ENCODE peak calls at places on chromosomes 6 and 20, in nine cellular contexts. One of them, this sample, is unnamed.

GRCh38 chr6:75748743-75749538 is at the start of gene MYO6:
- DNase-seq in HFFc6: peak
- DNase-seq in HuH-7: peak
- DNase-seq in EL: peak
- DNase-seq in epithelial cell of prostate: no peak
- DNase-seq in hypothalamus: peak
- DNase-seq in T-helper 17 cell: peak
- DNase-seq in activated T-helper 1 cell treated with anti-CD3 and anti-CD28 coated beads, Interleukin-12 subunit alpha, Interleukin-12 subunit beta, Interleukin-2, Interleukin-4 antibody, amounts not matched to agents 30 ng/mL and 10 ng/mL and 1 ng/mL, durations not matched to agents 14 hours and 24 hours and 36 hours: peak
- DNase-seq in NCI-H446: no peak
- DNase-seq in this sample: peak

GRCh38 chr6:32153252-32153834 is 598 bp upstream of the PPT2 start:
- DNase-seq in HFFc6: no peak
- DNase-seq in HuH-7: peak
- DNase-seq in EL: peak
- DNase-seq in epithelial cell of prostate: no peak
- DNase-seq in hypothalamus: no peak
- DNase-seq in T-helper 17 cell: no peak
- DNase-seq in activated T-helper 1 cell treated with anti-CD3 and anti-CD28 coated beads, Interleukin-12 subunit alpha, Interleukin-12 subunit beta, Interleukin-2, Interleukin-4 antibody, amounts not matched to agents 30 ng/mL and 10 ng/mL and 1 ng/mL, durations not matched to agents 14 hours and 24 hours and 36 hours: no peak
- DNase-seq in NCI-H446: no peak
- DNase-seq in this sample: no peak

GRCh38 chr20:33277471-33278441 is 5.3 kb upstream of the BPIFB1 start:
- DNase-seq in HFFc6: no peak
- DNase-seq in HuH-7: no peak
- DNase-seq in EL: no peak
- DNase-seq in epithelial cell of prostate: no peak
- DNase-seq in hypothalamus: no peak
- DNase-seq in T-helper 17 cell: no peak
- DNase-seq in activated T-helper 1 cell treated with anti-CD3 and anti-CD28 coated beads, Interleukin-12 subunit alpha, Interleukin-12 subunit beta, Interleukin-2, Interleukin-4 antibody, amounts not matched to agents 30 ng/mL and 10 ng/mL and 1 ng/mL, durations not matched to agents 14 hours and 24 hours and 36 hours: no peak
- DNase-seq in NCI-H446: no peak
- DNase-seq in this sample: peak

GRCh38 chr20:3679749-3680700 is 1.8 kb downstream of the ADAM33 start:
- DNase-seq in HFFc6: peak
- DNase-seq in HuH-7: no peak
- DNase-seq in EL: peak
- DNase-seq in epithelial cell of prostate: no peak
- DNase-seq in hypothalamus: no peak
- DNase-seq in T-helper 17 cell: no peak
- DNase-seq in activated T-helper 1 cell treated with anti-CD3 and anti-CD28 coated beads, Interleukin-12 subunit alpha, Interleukin-12 subunit beta, Interleukin-2, Interleukin-4 antibody, amounts not matched to agents 30 ng/mL and 10 ng/mL and 1 ng/mL, durations not matched to agents 14 hours and 24 hours and 36 hours: no peak
- DNase-seq in NCI-H446: no peak
- DNase-seq in this sample: peak

GRCh38 chr6:139722540-139722939 is 348.1 kb upstream of the CITED2 start:
- DNase-seq in HFFc6: no peak
- DNase-seq in HuH-7: no peak
- DNase-seq in EL: no peak
- DNase-seq in epithelial cell of prostate: no peak
- DNase-seq in hypothalamus: no peak
- DNase-seq in T-helper 17 cell: no peak
- DNase-seq in activated T-helper 1 cell treated with anti-CD3 and anti-CD28 coated beads, Interleukin-12 subunit alpha, Interleukin-12 subunit beta, Interleukin-2, Interleukin-4 antibody, amounts not matched to agents 30 ng/mL and 10 ng/mL and 1 ng/mL, durations not matched to agents 14 hours and 24 hours and 36 hours: no peak
- DNase-seq in NCI-H446: no peak
- DNase-seq in this sample: no peak

GRCh38 chr20:62361799-62362589 is 5.1 kb downstream of the LAMA5 start:
- DNase-seq in HFFc6: no peak
- DNase-seq in HuH-7: peak
- DNase-seq in EL: no peak
- DNase-seq in epithelial cell of prostate: no peak
- DNase-seq in hypothalamus: no peak
- DNase-seq in T-helper 17 cell: no peak
- DNase-seq in activated T-helper 1 cell treated with anti-CD3 and anti-CD28 coated beads, Interleukin-12 subunit alpha, Interleukin-12 subunit beta, Interleukin-2, Interleukin-4 antibody, amounts not matched to agents 30 ng/mL and 10 ng/mL and 1 ng/mL, durations not matched to agents 14 hours and 24 hours and 36 hours: no peak
- DNase-seq in NCI-H446: no peak
- DNase-seq in this sample: no peak

GRCh38 chr6:1295420-1295819 is 16.5 kb upstream of the FOXQ1 start:
- DNase-seq in HFFc6: no peak
- DNase-seq in HuH-7: no peak
- DNase-seq in EL: no peak
- DNase-seq in epithelial cell of prostate: no peak
- DNase-seq in hypothalamus: no peak
- DNase-seq in T-helper 17 cell: no peak
- DNase-seq in activated T-helper 1 cell treated with anti-CD3 and anti-CD28 coated beads, Interleukin-12 subunit alpha, Interleukin-12 subunit beta, Interleukin-2, Interleukin-4 antibody, amounts not matched to agents 30 ng/mL and 10 ng/mL and 1 ng/mL, durations not matched to agents 14 hours and 24 hours and 36 hours: no peak
- DNase-seq in NCI-H446: no peak
- DNase-seq in this sample: no peak

GRCh38 chr6:119110601-119111548 is 32.4 kb upstream of the FAM184A start:
- DNase-seq in HFFc6: peak
- DNase-seq in HuH-7: peak
- DNase-seq in EL: peak
- DNase-seq in epithelial cell of prostate: no peak
- DNase-seq in hypothalamus: peak
- DNase-seq in T-helper 17 cell: no peak
- DNase-seq in activated T-helper 1 cell treated with anti-CD3 and anti-CD28 coated beads, Interleukin-12 subunit alpha, Interleukin-12 subunit beta, Interleukin-2, Interleukin-4 antibody, amounts not matched to agents 30 ng/mL and 10 ng/mL and 1 ng/mL, durations not matched to agents 14 hours and 24 hours and 36 hours: peak
- DNase-seq in NCI-H446: peak
- DNase-seq in this sample: peak

GRCh38 chr6:39203804-39204495 is 25.3 kb downstream of the KCNK5 start:
- DNase-seq in HFFc6: no peak
- DNase-seq in HuH-7: no peak
- DNase-seq in EL: no peak
- DNase-seq in epithelial cell of prostate: peak
- DNase-seq in hypothalamus: no peak
- DNase-seq in T-helper 17 cell: no peak
- DNase-seq in activated T-helper 1 cell treated with anti-CD3 and anti-CD28 coated beads, Interleukin-12 subunit alpha, Interleukin-12 subunit beta, Interleukin-2, Interleukin-4 antibody, amounts not matched to agents 30 ng/mL and 10 ng/mL and 1 ng/mL, durations not matched to agents 14 hours and 24 hours and 36 hours: no peak
- DNase-seq in NCI-H446: no peak
- DNase-seq in this sample: no peak

GRCh38 chr20:63441136-63441776 is 31.2 kb downstream of the KCNQ2 start:
- DNase-seq in HFFc6: no peak
- DNase-seq in HuH-7: no peak
- DNase-seq in EL: no peak
- DNase-seq in epithelial cell of prostate: no peak
- DNase-seq in hypothalamus: no peak
- DNase-seq in T-helper 17 cell: no peak
- DNase-seq in activated T-helper 1 cell treated with anti-CD3 and anti-CD28 coated beads, Interleukin-12 subunit alpha, Interleukin-12 subunit beta, Interleukin-2, Interleukin-4 antibody, amounts not matched to agents 30 ng/mL and 10 ng/mL and 1 ng/mL, durations not matched to agents 14 hours and 24 hours and 36 hours: peak
- DNase-seq in NCI-H446: no peak
- DNase-seq in this sample: no peak

GRCh38 chr20:47531468-47531867 is 29.8 kb downstream of the NCOA3 start:
- DNase-seq in HFFc6: no peak
- DNase-seq in HuH-7: no peak
- DNase-seq in EL: no peak
- DNase-seq in epithelial cell of prostate: no peak
- DNase-seq in hypothalamus: no peak
- DNase-seq in T-helper 17 cell: no peak
- DNase-seq in activated T-helper 1 cell treated with anti-CD3 and anti-CD28 coated beads, Interleukin-12 subunit alpha, Interleukin-12 subunit beta, Interleukin-2, Interleukin-4 antibody, amounts not matched to agents 30 ng/mL and 10 ng/mL and 1 ng/mL, durations not matched to agents 14 hours and 24 hours and 36 hours: no peak
- DNase-seq in NCI-H446: no peak
- DNase-seq in this sample: no peak

GRCh38 chr6:105213272-105213671 is 33.5 kb upstream of the POPDC3 start:
- DNase-seq in HFFc6: no peak
- DNase-seq in HuH-7: no peak
- DNase-seq in EL: no peak
- DNase-seq in epithelial cell of prostate: no peak
- DNase-seq in hypothalamus: no peak
- DNase-seq in T-helper 17 cell: no peak
- DNase-seq in activated T-helper 1 cell treated with anti-CD3 and anti-CD28 coated beads, Interleukin-12 subunit alpha, Interleukin-12 subunit beta, Interleukin-2, Interleukin-4 antibody, amounts not matched to agents 30 ng/mL and 10 ng/mL and 1 ng/mL, durations not matched to agents 14 hours and 24 hours and 36 hours: no peak
- DNase-seq in NCI-H446: no peak
- DNase-seq in this sample: no peak

GRCh38 chr6:34475167-34476047 is 9.5 kb downstream of the PACSIN1 start:
- DNase-seq in HFFc6: peak
- DNase-seq in HuH-7: no peak
- DNase-seq in EL: peak
- DNase-seq in epithelial cell of prostate: no peak
- DNase-seq in hypothalamus: no peak
- DNase-seq in T-helper 17 cell: no peak
- DNase-seq in activated T-helper 1 cell treated with anti-CD3 and anti-CD28 coated beads, Interleukin-12 subunit alpha, Interleukin-12 subunit beta, Interleukin-2, Interleukin-4 antibody, amounts not matched to agents 30 ng/mL and 10 ng/mL and 1 ng/mL, durations not matched to agents 14 hours and 24 hours and 36 hours: no peak
- DNase-seq in NCI-H446: no peak
- DNase-seq in this sample: no peak

GRCh38 chr6:291697-292505 is at the start of gene DUSP22:
- DNase-seq in HFFc6: peak
- DNase-seq in HuH-7: peak
- DNase-seq in EL: peak
- DNase-seq in epithelial cell of prostate: peak
- DNase-seq in hypothalamus: no peak
- DNase-seq in T-helper 17 cell: peak
- DNase-seq in activated T-helper 1 cell treated with anti-CD3 and anti-CD28 coated beads, Interleukin-12 subunit alpha, Interleukin-12 subunit beta, Interleukin-2, Interleukin-4 antibody, amounts not matched to agents 30 ng/mL and 10 ng/mL and 1 ng/mL, durations not matched to agents 14 hours and 24 hours and 36 hours: peak
- DNase-seq in NCI-H446: no peak
- DNase-seq in this sample: peak

GRCh38 chr6:75266716-75267291 is 17.8 kb downstream of the TMEM30A start:
- DNase-seq in HFFc6: peak
- DNase-seq in HuH-7: no peak
- DNase-seq in EL: peak
- DNase-seq in epithelial cell of prostate: no peak
- DNase-seq in hypothalamus: no peak
- DNase-seq in T-helper 17 cell: no peak
- DNase-seq in activated T-helper 1 cell treated with anti-CD3 and anti-CD28 coated beads, Interleukin-12 subunit alpha, Interleukin-12 subunit beta, Interleukin-2, Interleukin-4 antibody, amounts not matched to agents 30 ng/mL and 10 ng/mL and 1 ng/mL, durations not matched to agents 14 hours and 24 hours and 36 hours: no peak
- DNase-seq in NCI-H446: peak
- DNase-seq in this sample: no peak

GRCh38 chr20:17936791-17937687 is 31.6 kb downstream of the SNX5 start:
- DNase-seq in HFFc6: peak
- DNase-seq in HuH-7: no peak
- DNase-seq in EL: peak
- DNase-seq in epithelial cell of prostate: no peak
- DNase-seq in hypothalamus: no peak
- DNase-seq in T-helper 17 cell: no peak
- DNase-seq in activated T-helper 1 cell treated with anti-CD3 and anti-CD28 coated beads, Interleukin-12 subunit alpha, Interleukin-12 subunit beta, Interleukin-2, Interleukin-4 antibody, amounts not matched to agents 30 ng/mL and 10 ng/mL and 1 ng/mL, durations not matched to agents 14 hours and 24 hours and 36 hours: no peak
- DNase-seq in NCI-H446: peak
- DNase-seq in this sample: peak

GRCh38 chr20:41632896-41633295 is 14.7 kb upstream of the CHD6 start:
- DNase-seq in HFFc6: peak
- DNase-seq in HuH-7: no peak
- DNase-seq in EL: peak
- DNase-seq in epithelial cell of prostate: peak
- DNase-seq in hypothalamus: no peak
- DNase-seq in T-helper 17 cell: no peak
- DNase-seq in activated T-helper 1 cell treated with anti-CD3 and anti-CD28 coated beads, Interleukin-12 subunit alpha, Interleukin-12 subunit beta, Interleukin-2, Interleukin-4 antibody, amounts not matched to agents 30 ng/mL and 10 ng/mL and 1 ng/mL, durations not matched to agents 14 hours and 24 hours and 36 hours: no peak
- DNase-seq in NCI-H446: no peak
- DNase-seq in this sample: no peak

GRCh38 chr6:145244712-145245111 is 490.6 kb downstream of the EPM2A start:
- DNase-seq in HFFc6: no peak
- DNase-seq in HuH-7: no peak
- DNase-seq in EL: no peak
- DNase-seq in epithelial cell of prostate: no peak
- DNase-seq in hypothalamus: no peak
- DNase-seq in T-helper 17 cell: no peak
- DNase-seq in activated T-helper 1 cell treated with anti-CD3 and anti-CD28 coated beads, Interleukin-12 subunit alpha, Interleukin-12 subunit beta, Interleukin-2, Interleukin-4 antibody, amounts not matched to agents 30 ng/mL and 10 ng/mL and 1 ng/mL, durations not matched to agents 14 hours and 24 hours and 36 hours: no peak
- DNase-seq in NCI-H446: no peak
- DNase-seq in this sample: no peak

GRCh38 chr20:14477125-14477524 is 139.7 kb upstream of the FLRT3 start:
- DNase-seq in HFFc6: no peak
- DNase-seq in HuH-7: no peak
- DNase-seq in EL: peak
- DNase-seq in epithelial cell of prostate: peak
- DNase-seq in hypothalamus: no peak
- DNase-seq in T-helper 17 cell: no peak
- DNase-seq in activated T-helper 1 cell treated with anti-CD3 and anti-CD28 coated beads, Interleukin-12 subunit alpha, Interleukin-12 subunit beta, Interleukin-2, Interleukin-4 antibody, amounts not matched to agents 30 ng/mL and 10 ng/mL and 1 ng/mL, durations not matched to agents 14 hours and 24 hours and 36 hours: no peak
- DNase-seq in NCI-H446: no peak
- DNase-seq in this sample: no peak

GRCh38 chr6:66478705-66479104 is 771.7 kb upstream of the EYS start:
- DNase-seq in HFFc6: no peak
- DNase-seq in HuH-7: no peak
- DNase-seq in EL: no peak
- DNase-seq in epithelial cell of prostate: no peak
- DNase-seq in hypothalamus: no peak
- DNase-seq in T-helper 17 cell: no peak
- DNase-seq in activated T-helper 1 cell treated with anti-CD3 and anti-CD28 coated beads, Interleukin-12 subunit alpha, Interleukin-12 subunit beta, Interleukin-2, Interleukin-4 antibody, amounts not matched to agents 30 ng/mL and 10 ng/mL and 1 ng/mL, durations not matched to agents 14 hours and 24 hours and 36 hours: no peak
- DNase-seq in NCI-H446: no peak
- DNase-seq in this sample: no peak

GRCh38 chr6:160221423-160221822 is 37.2 kb downstream of the SLC22A2 start:
- DNase-seq in HFFc6: no peak
- DNase-seq in HuH-7: no peak
- DNase-seq in EL: peak
- DNase-seq in epithelial cell of prostate: no peak
- DNase-seq in hypothalamus: no peak
- DNase-seq in T-helper 17 cell: no peak
- DNase-seq in activated T-helper 1 cell treated with anti-CD3 and anti-CD28 coated beads, Interleukin-12 subunit alpha, Interleukin-12 subunit beta, Interleukin-2, Interleukin-4 antibody, amounts not matched to agents 30 ng/mL and 10 ng/mL and 1 ng/mL, durations not matched to agents 14 hours and 24 hours and 36 hours: no peak
- DNase-seq in NCI-H446: no peak
- DNase-seq in this sample: no peak

GRCh38 chr6:48881551-48881950 is 581.5 kb downstream of the MMUT start:
- DNase-seq in HFFc6: no peak
- DNase-seq in HuH-7: no peak
- DNase-seq in EL: no peak
- DNase-seq in epithelial cell of prostate: no peak
- DNase-seq in hypothalamus: no peak
- DNase-seq in T-helper 17 cell: no peak
- DNase-seq in activated T-helper 1 cell treated with anti-CD3 and anti-CD28 coated beads, Interleukin-12 subunit alpha, Interleukin-12 subunit beta, Interleukin-2, Interleukin-4 antibody, amounts not matched to agents 30 ng/mL and 10 ng/mL and 1 ng/mL, durations not matched to agents 14 hours and 24 hours and 36 hours: no peak
- DNase-seq in NCI-H446: no peak
- DNase-seq in this sample: no peak

GRCh38 chr20:48682529-48683385 is 145.0 kb downstream of the PREX1 start:
- DNase-seq in HFFc6: peak
- DNase-seq in HuH-7: peak
- DNase-seq in EL: peak
- DNase-seq in epithelial cell of prostate: no peak
- DNase-seq in hypothalamus: peak
- DNase-seq in T-helper 17 cell: no peak
- DNase-seq in activated T-helper 1 cell treated with anti-CD3 and anti-CD28 coated beads, Interleukin-12 subunit alpha, Interleukin-12 subunit beta, Interleukin-2, Interleukin-4 antibody, amounts not matched to agents 30 ng/mL and 10 ng/mL and 1 ng/mL, durations not matched to agents 14 hours and 24 hours and 36 hours: no peak
- DNase-seq in NCI-H446: peak
- DNase-seq in this sample: peak

GRCh38 chr6:134436281-134436815 is 118.4 kb upstream of the SGK1 start:
- DNase-seq in HFFc6: peak
- DNase-seq in HuH-7: no peak
- DNase-seq in EL: peak
- DNase-seq in epithelial cell of prostate: peak
- DNase-seq in hypothalamus: peak
- DNase-seq in T-helper 17 cell: peak
- DNase-seq in activated T-helper 1 cell treated with anti-CD3 and anti-CD28 coated beads, Interleukin-12 subunit alpha, Interleukin-12 subunit beta, Interleukin-2, Interleukin-4 antibody, amounts not matched to agents 30 ng/mL and 10 ng/mL and 1 ng/mL, durations not matched to agents 14 hours and 24 hours and 36 hours: peak
- DNase-seq in NCI-H446: no peak
- DNase-seq in this sample: no peak

GRCh38 chr6:80163754-80164187 is 57.3 kb downstream of the BCKDHB start:
- DNase-seq in HFFc6: peak
- DNase-seq in HuH-7: no peak
- DNase-seq in EL: peak
- DNase-seq in epithelial cell of prostate: peak
- DNase-seq in hypothalamus: no peak
- DNase-seq in T-helper 17 cell: no peak
- DNase-seq in activated T-helper 1 cell treated with anti-CD3 and anti-CD28 coated beads, Interleukin-12 subunit alpha, Interleukin-12 subunit beta, Interleukin-2, Interleukin-4 antibody, amounts not matched to agents 30 ng/mL and 10 ng/mL and 1 ng/mL, durations not matched to agents 14 hours and 24 hours and 36 hours: no peak
- DNase-seq in NCI-H446: no peak
- DNase-seq in this sample: no peak

This sample was measured in testis.